ENCODE peak calls at places on chromosome 20, in six cellular contexts. One of them, this sample, is unnamed.

GRCh38 chr20:39047417-39047985 is 85.4 kb downstream of the DHX35 start:
- DNase-seq in PC-3: no peak
- DNase-seq in prostate gland: no peak
- DNase-seq in heart left ventricle: no peak
- DNase-seq in A549: no peak
- DNase-seq in tibial nerve: no peak
- DNase-seq in this sample: no peak

GRCh38 chr20:2093200-2093781 is 8.3 kb upstream of the STK35 start:
- DNase-seq in PC-3: peak; percentile 60
- DNase-seq in prostate gland: no peak
- DNase-seq in heart left ventricle: no peak
- DNase-seq in A549: peak; percentile 60
- DNase-seq in tibial nerve: no peak
- DNase-seq in this sample: no peak

GRCh38 chr20:44309763-44310663 is 989 bp downstream of the FITM2 start:
- DNase-seq in PC-3: peak; percentile 70
- DNase-seq in prostate gland: no peak
- DNase-seq in heart left ventricle: peak; percentile 77
- DNase-seq in A549: no peak
- DNase-seq in tibial nerve: no peak
- DNase-seq in this sample: peak; percentile 76

GRCh38 chr20:50399917-50400704 is 110.1 kb upstream of the PTPN1 start:
- DNase-seq in PC-3: peak; percentile 49
- DNase-seq in prostate gland: no peak
- DNase-seq in heart left ventricle: no peak
- DNase-seq in A549: peak; percentile 74
- DNase-seq in tibial nerve: no peak
- DNase-seq in this sample: no peak

GRCh38 chr20:61755971-61756421 is 309.7 kb downstream of the TAF4 start:
- DNase-seq in PC-3: no peak
- DNase-seq in prostate gland: no peak
- DNase-seq in heart left ventricle: no peak
- DNase-seq in A549: no peak
- DNase-seq in tibial nerve: no peak
- DNase-seq in this sample: no peak

GRCh38 chr20:47758517-47759450 is 26.5 kb downstream of the SULF2 start:
- DNase-seq in PC-3: no peak
- DNase-seq in prostate gland: no peak
- DNase-seq in heart left ventricle: no peak
- DNase-seq in A549: no peak
- DNase-seq in tibial nerve: no peak
- DNase-seq in this sample: no peak

GRCh38 chr20:47642624-47643023 is 140.9 kb downstream of the NCOA3 start:
- DNase-seq in PC-3: peak; percentile 37
- DNase-seq in prostate gland: no peak
- DNase-seq in heart left ventricle: no peak
- DNase-seq in A549: peak; percentile 76
- DNase-seq in tibial nerve: no peak
- DNase-seq in this sample: no peak

GRCh38 chr20:52470561-52470960 is 279.0 kb upstream of the ZFP64 start:
- DNase-seq in PC-3: no peak
- DNase-seq in prostate gland: no peak
- DNase-seq in heart left ventricle: no peak
- DNase-seq in A549: no peak
- DNase-seq in tibial nerve: no peak
- DNase-seq in this sample: no peak

GRCh38 chr20:36311141-36311853 is 5.2 kb downstream of the DLGAP4 start:
- DNase-seq in PC-3: no peak
- DNase-seq in prostate gland: no peak
- DNase-seq in heart left ventricle: no peak
- DNase-seq in A549: no peak
- DNase-seq in tibial nerve: no peak
- DNase-seq in this sample: no peak

GRCh38 chr20:45036044-45036755 is 64.7 kb downstream of the KCNS1 start:
- DNase-seq in PC-3: peak; percentile 76
- DNase-seq in prostate gland: no peak
- DNase-seq in heart left ventricle: no peak
- DNase-seq in A549: peak; percentile 56
- DNase-seq in tibial nerve: no peak
- DNase-seq in this sample: peak; percentile 78

GRCh38 chr20:2692036-2692885 is at the start of gene EBF4:
- DNase-seq in PC-3: no peak
- DNase-seq in prostate gland: peak; percentile 63
- DNase-seq in heart left ventricle: peak; percentile 54
- DNase-seq in A549: peak; percentile 26
- DNase-seq in tibial nerve: no peak
- DNase-seq in this sample: no peak

GRCh38 chr20:51497542-51498467 is 44.7 kb downstream of the NFATC2 start:
- DNase-seq in PC-3: no peak
- DNase-seq in prostate gland: no peak
- DNase-seq in heart left ventricle: peak; percentile 50
- DNase-seq in A549: no peak
- DNase-seq in tibial nerve: no peak
- DNase-seq in this sample: no peak

GRCh38 chr20:44733341-44734069 is 12.2 kb upstream of the KCNK15 start:
- DNase-seq in PC-3: peak; percentile 90
- DNase-seq in prostate gland: peak; percentile 70
- DNase-seq in heart left ventricle: peak; percentile 69
- DNase-seq in A549: peak; percentile 83
- DNase-seq in tibial nerve: peak; percentile 57
- DNase-seq in this sample: peak; percentile 62

GRCh38 chr20:37999526-38000263 is 33.6 kb downstream of the TTI1 start:
- DNase-seq in PC-3: no peak
- DNase-seq in prostate gland: no peak
- DNase-seq in heart left ventricle: no peak
- DNase-seq in A549: no peak
- DNase-seq in tibial nerve: no peak
- DNase-seq in this sample: no peak

GRCh38 chr20:18541741-18542140 is 25.5 kb upstream of the SMIM26 start:
- DNase-seq in PC-3: peak; percentile 94
- DNase-seq in prostate gland: no peak
- DNase-seq in heart left ventricle: no peak
- DNase-seq in A549: peak; percentile 19
- DNase-seq in tibial nerve: no peak
- DNase-seq in this sample: no peak

GRCh38 chr20:38209054-38209675 is 44.1 kb upstream of the TGM2 start:
- DNase-seq in PC-3: no peak
- DNase-seq in prostate gland: no peak
- DNase-seq in heart left ventricle: peak; percentile 90
- DNase-seq in A549: no peak
- DNase-seq in tibial nerve: no peak
- DNase-seq in this sample: no peak

GRCh38 chr20:47620808-47621805 is 119.4 kb downstream of the NCOA3 start:
- DNase-seq in PC-3: peak; percentile 86
- DNase-seq in prostate gland: no peak
- DNase-seq in heart left ventricle: no peak
- DNase-seq in A549: peak; percentile 71
- DNase-seq in tibial nerve: no peak
- DNase-seq in this sample: no peak

GRCh38 chr20:39874049-39874893 is 814.8 kb downstream of the MAFB start:
- DNase-seq in PC-3: peak; percentile 33
- DNase-seq in prostate gland: peak; percentile 53
- DNase-seq in heart left ventricle: peak; percentile 79
- DNase-seq in A549: peak; percentile 71
- DNase-seq in tibial nerve: peak; percentile 67
- DNase-seq in this sample: peak; percentile 82

GRCh38 chr20:36173451-36173933 is 19.0 kb downstream of the EPB41L1 start:
- DNase-seq in PC-3: no peak
- DNase-seq in prostate gland: no peak
- DNase-seq in heart left ventricle: no peak
- DNase-seq in A549: no peak
- DNase-seq in tibial nerve: no peak
- DNase-seq in this sample: no peak

GRCh38 chr20:13428684-13429083 is 207.6 kb downstream of the ISM1 start:
- DNase-seq in PC-3: no peak
- DNase-seq in prostate gland: no peak
- DNase-seq in heart left ventricle: no peak
- DNase-seq in A549: no peak
- DNase-seq in tibial nerve: no peak
- DNase-seq in this sample: no peak

GRCh38 chr20:7601431-7601830 is 338.8 kb downstream of the HAO1 start:
- DNase-seq in PC-3: no peak
- DNase-seq in prostate gland: no peak
- DNase-seq in heart left ventricle: no peak
- DNase-seq in A549: no peak
- DNase-seq in tibial nerve: no peak
- DNase-seq in this sample: no peak

GRCh38 chr20:4555188-4555893 is 166.4 kb upstream of the PRND start:
- DNase-seq in PC-3: peak; percentile 86
- DNase-seq in prostate gland: no peak
- DNase-seq in heart left ventricle: no peak
- DNase-seq in A549: peak; percentile 78
- DNase-seq in tibial nerve: no peak
- DNase-seq in this sample: peak; percentile 21

GRCh38 chr20:51446656-51447055 is 95.9 kb downstream of the NFATC2 start:
- DNase-seq in PC-3: peak; percentile 94
- DNase-seq in prostate gland: no peak
- DNase-seq in heart left ventricle: no peak
- DNase-seq in A549: peak; percentile 86
- DNase-seq in tibial nerve: no peak
- DNase-seq in this sample: peak; percentile 83

GRCh38 chr20:12311102-12311865 is 393.6 kb downstream of the BTBD3 start:
- DNase-seq in PC-3: no peak
- DNase-seq in prostate gland: no peak
- DNase-seq in heart left ventricle: no peak
- DNase-seq in A549: no peak
- DNase-seq in tibial nerve: no peak
- DNase-seq in this sample: no peak
- H3K9me3 ChIP-seq in PC-3: no peaks in the 10 kb centered on the region
- H3K9me3 ChIP-seq in prostate gland: no peaks in the 10 kb centered on the region
- H3K9me3 ChIP-seq in heart left ventricle: no peaks in the 10 kb centered on the region
- H3K9me3 ChIP-seq in A549: peaks cover 2% of the 10 kb centered on the region
- H3K9me3 ChIP-seq in tibial nerve: no peaks in the 10 kb centered on the region
- H3K9me3 ChIP-seq in this sample: no peaks in the 10 kb centered on the region

GRCh38 chr20:42740191-42740870 is 449.4 kb downstream of the PTPRT start:
- DNase-seq in PC-3: no peak
- DNase-seq in prostate gland: peak; percentile 12
- DNase-seq in heart left ventricle: peak; percentile 54
- DNase-seq in A549: no peak
- DNase-seq in tibial nerve: no peak
- DNase-seq in this sample: peak; percentile 23
- H3K9me3 ChIP-seq in PC-3: peaks cover 26% of the 10 kb centered on the region
- H3K9me3 ChIP-seq in prostate gland: no peaks in the 10 kb centered on the region
- H3K9me3 ChIP-seq in heart left ventricle: no peaks in the 10 kb centered on the region
- H3K9me3 ChIP-seq in A549: no peaks in the 10 kb centered on the region
- H3K9me3 ChIP-seq in tibial nerve: no peaks in the 10 kb centered on the region
- H3K9me3 ChIP-seq in this sample: no peaks in the 10 kb centered on the region

DNA sequence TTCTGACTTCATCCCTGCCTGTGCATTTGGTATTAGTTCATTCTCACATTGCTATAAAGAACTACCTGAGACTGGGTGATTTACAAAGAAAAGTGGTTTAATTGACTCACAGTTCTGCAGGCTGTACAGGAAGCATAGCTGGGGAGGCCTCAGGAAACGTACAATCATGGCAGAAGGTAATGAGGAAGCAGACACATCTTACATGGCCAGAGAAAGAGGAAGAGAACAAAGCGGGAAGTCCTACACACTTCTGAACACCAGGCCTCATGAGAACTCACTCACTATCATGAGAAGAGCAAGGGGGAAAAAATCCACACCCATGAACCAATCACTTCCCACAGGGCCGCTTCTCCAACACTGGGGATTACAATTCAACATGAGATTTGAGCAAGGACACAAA is 303.9 kb downstream of the CBLN4 start:
- DNase-seq in PC-3: no peak
- DNase-seq in prostate gland: no peak
- DNase-seq in heart left ventricle: no peak
- DNase-seq in A549: no peak
- DNase-seq in tibial nerve: no peak
- DNase-seq in this sample: no peak
- H3K9me3 ChIP-seq in PC-3: peaks cover 35% of the 10 kb centered on the region
- H3K9me3 ChIP-seq in prostate gland: no peaks in the 10 kb centered on the region
- H3K9me3 ChIP-seq in heart left ventricle: no peaks in the 10 kb centered on the region
- H3K9me3 ChIP-seq in A549: no peaks in the 10 kb centered on the region
- H3K9me3 ChIP-seq in tibial nerve: no peaks in the 10 kb centered on the region
- H3K9me3 ChIP-seq in this sample: no peaks in the 10 kb centered on the region

GRCh38 chr20:16194961-16195360 is 378.3 kb downstream of the KIF16B start:
- DNase-seq in PC-3: no peak
- DNase-seq in prostate gland: no peak
- DNase-seq in heart left ventricle: no peak
- DNase-seq in A549: no peak
- DNase-seq in tibial nerve: no peak
- DNase-seq in this sample: no peak
- H3K9me3 ChIP-seq in PC-3: no peaks in the 10 kb centered on the region
- H3K9me3 ChIP-seq in prostate gland: no peaks in the 10 kb centered on the region
- H3K9me3 ChIP-seq in heart left ventricle: no peaks in the 10 kb centered on the region
- H3K9me3 ChIP-seq in A549: peaks cover 5% of the 10 kb centered on the region
- H3K9me3 ChIP-seq in tibial nerve: no peaks in the 10 kb centered on the region
- H3K9me3 ChIP-seq in this sample: no peaks in the 10 kb centered on the region

GRCh38 chr20:56032251-56032650 is 26.9 kb upstream of the CBLN4 start:
- DNase-seq in PC-3: no peak
- DNase-seq in prostate gland: no peak
- DNase-seq in heart left ventricle: no peak
- DNase-seq in A549: peak; percentile 42
- DNase-seq in tibial nerve: no peak
- DNase-seq in this sample: no peak
- H3K9me3 ChIP-seq in PC-3: peaks cover 49% of the 10 kb centered on the region
- H3K9me3 ChIP-seq in prostate gland: no peaks in the 10 kb centered on the region
- H3K9me3 ChIP-seq in heart left ventricle: peaks cover 6% of the 10 kb centered on the region
- H3K9me3 ChIP-seq in A549: peaks cover 12% of the 10 kb centered on the region
- H3K9me3 ChIP-seq in tibial nerve: peaks cover 3% of the 10 kb centered on the region
- H3K9me3 ChIP-seq in this sample: peaks cover 8% of the 10 kb centered on the region

DNA sequence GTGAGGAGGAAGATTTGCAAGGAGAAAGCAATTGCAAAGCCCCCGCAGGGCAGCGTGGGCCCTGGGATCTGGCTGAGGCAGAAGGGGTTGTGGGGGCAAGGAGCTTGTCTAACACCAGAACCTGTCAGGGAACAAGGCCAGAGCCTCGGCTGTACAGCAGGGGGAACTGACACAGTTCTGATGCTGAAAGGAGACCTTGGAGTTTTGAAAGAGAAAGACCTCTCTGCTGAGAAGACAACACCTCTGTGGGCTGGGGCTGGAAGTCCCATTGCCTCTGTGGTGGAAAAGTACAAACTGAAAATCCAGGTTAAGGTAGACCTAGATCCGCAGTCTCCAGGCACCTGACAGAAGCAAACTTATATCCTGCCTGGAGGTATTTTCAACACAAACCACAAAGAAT is 86.9 kb upstream of the CST7 start:
- DNase-seq in PC-3: no peak
- DNase-seq in prostate gland: no peak
- DNase-seq in heart left ventricle: no peak
- DNase-seq in A549: no peak
- DNase-seq in tibial nerve: no peak
- DNase-seq in this sample: no peak
- H3K9me3 ChIP-seq in PC-3: no peaks in the 10 kb centered on the region
- H3K9me3 ChIP-seq in prostate gland: no peaks in the 10 kb centered on the region
- H3K9me3 ChIP-seq in heart left ventricle: no peaks in the 10 kb centered on the region
- H3K9me3 ChIP-seq in A549: peaks cover 26% of the 10 kb centered on the region
- H3K9me3 ChIP-seq in tibial nerve: no peaks in the 10 kb centered on the region
- H3K9me3 ChIP-seq in this sample: no peaks in the 10 kb centered on the region

GRCh38 chr20:801678-802077 is 31.8 kb upstream of the FAM110A start:
- DNase-seq in PC-3: no peak
- DNase-seq in prostate gland: no peak
- DNase-seq in heart left ventricle: no peak
- DNase-seq in A549: no peak
- DNase-seq in tibial nerve: no peak
- DNase-seq in this sample: no peak

GRCh38 chr20:805713-806112 is 27.8 kb upstream of the FAM110A start:
- DNase-seq in PC-3: peak; percentile 34
- DNase-seq in prostate gland: no peak
- DNase-seq in heart left ventricle: no peak
- DNase-seq in A549: peak; percentile 59
- DNase-seq in tibial nerve: no peak
- DNase-seq in this sample: no peak
- H3K9me3 ChIP-seq in PC-3: peaks cover 28% of the 10 kb centered on the region
- H3K9me3 ChIP-seq in prostate gland: no peaks in the 10 kb centered on the region
- H3K9me3 ChIP-seq in heart left ventricle: no peaks in the 10 kb centered on the region
- H3K9me3 ChIP-seq in A549: peaks cover 35% of the 10 kb centered on the region
- H3K9me3 ChIP-seq in tibial nerve: no peaks in the 10 kb centered on the region
- H3K9me3 ChIP-seq in this sample: peaks cover 3% of the 10 kb centered on the region